ENCODE peak calls at places on chromosomes 3 and 15, in seven cellular contexts. Y, N, H, U, E, F and J are unnamed samples.

GRCh38 chr15:39890640-39891039 is 29.4 kb downstream of the GPR176 start:
- DNase-seq in Y (no peak), N (no peak), H (no peak), U (no peak), E (no peak), F (no peak), J (no peak)

GRCh38 chr3:45976191-45977091 is 19.2 kb downstream of the FYCO1 start:
- DNase-seq in Y (peak; percentile 69), N (no peak), H (peak; percentile 49), U (peak; percentile 38), E (no peak), F (no peak), J (no peak)

GRCh38 chr15:69219690-69220089 is 59.3 kb downstream of the GLCE start:
- DNase-seq in Y (no peak), N (no peak), H (no peak), U (no peak), E (no peak), F (no peak), J (no peak)

GRCh38 chr3:13018561-13019242 is 54.5 kb downstream of the IQSEC1 start:
- DNase-seq in Y (no peak), N (peak; percentile 42), H (no peak), U (no peak), E (no peak), F (no peak), J (no peak)

GRCh38 chr3:108183178-108183577 is 39.0 kb downstream of the IFT57 start:
- DNase-seq in Y (no peak), N (no peak), H (no peak), U (no peak), E (no peak), F (no peak), J (no peak)

GRCh38 chr3:45509038-45509767 is 85.3 kb upstream of the LIMD1 start:
- DNase-seq in Y (no peak), N (no peak), H (no peak), U (no peak), E (peak; percentile 79), F (no peak), J (no peak)

GRCh38 chr3:13420051-13420816 is at the start of gene NUP210:
- DNase-seq in Y (no peak), N (peak; percentile 70), H (no peak), U (no peak), E (peak; percentile 63), F (peak; percentile 90), J (no peak)

GRCh38 chr3:127412578-127413317 is 124.9 kb upstream of the PRR20G start:
- DNase-seq in Y (no peak), N (peak; percentile 44), H (no peak), U (no peak), E (no peak), F (no peak), J (no peak)

GRCh38 chr3:49787182-49787464 is 781 bp upstream of the IP6K1 start:
- DNase-seq in Y (no peak), N (no peak), H (no peak), U (no peak), E (no peak), F (no peak), J (no peak)

GRCh38 chr3:122271246-122271898 is 53.7 kb upstream of the CSTA start:
- DNase-seq in Y (peak; percentile 58), N (no peak), H (peak; percentile 67), U (peak; percentile 54), E (no peak), F (no peak), J (no peak)

GRCh38 chr3:8563146-8563545 is 61.5 kb downstream of the LMCD1 start:
- DNase-seq in Y (no peak), N (no peak), H (no peak), U (no peak), E (no peak), F (no peak), J (no peak)

GRCh38 chr15:55526559-55527036 is 18.6 kb upstream of the DNAAF4 start:
- DNase-seq in Y (no peak), N (no peak), H (peak; percentile 2), U (peak; percentile 17), E (peak; percentile 53), F (no peak), J (no peak)

GRCh38 chr15:48279608-48280007 is 51.6 kb upstream of the DUT start:
- DNase-seq in Y (no peak), N (no peak), H (no peak), U (no peak), E (no peak), F (no peak), J (no peak)

GRCh38 chr3:30342319-30343060 is 263.9 kb upstream of the TGFBR2 start:
- DNase-seq in Y (no peak), N (no peak), H (no peak), U (no peak), E (peak; percentile 99), F (no peak), J (no peak)

GRCh38 chr3:185572183-185572582 is 13.9 kb upstream of the SENP2 start:
- DNase-seq in Y (no peak), N (no peak), H (no peak), U (no peak), E (no peak), F (no peak), J (no peak)

GRCh38 chr3:197372076-197372661 is 73.8 kb upstream of the DLG1 start:
- DNase-seq in Y (no peak), N (no peak), H (no peak), U (no peak), E (peak; percentile 98), F (no peak), J (no peak)

GRCh38 chr15:48361690-48362089 is 30.5 kb downstream of the DUT start:
- DNase-seq in Y (no peak), N (no peak), H (no peak), U (no peak), E (no peak), F (no peak), J (no peak)

GRCh38 chr3:12938258-12938711 is 96.9 kb upstream of the RPL32 start:
- DNase-seq in Y (no peak), N (no peak), H (no peak), U (no peak), E (no peak), F (no peak), J (no peak)

GRCh38 chr3:108159128-108159527 is 63.1 kb downstream of the IFT57 start:
- DNase-seq in Y (no peak), N (no peak), H (no peak), U (no peak), E (no peak), F (no peak), J (no peak)

GRCh38 chr15:39461536-39462140 is 119.2 kb upstream of the THBS1 start:
- DNase-seq in Y (no peak), N (no peak), H (no peak), U (no peak), E (no peak), F (no peak), J (no peak)

GRCh38 chr3:123561188-123561587 is 23.7 kb downstream of the HACD2 start:
- DNase-seq in Y (no peak), N (no peak), H (no peak), U (no peak), E (no peak), F (no peak), J (no peak)

GRCh38 chr15:52331490-52332240 is 36.1 kb upstream of the MYO5C start:
- DNase-seq in Y (peak; percentile 61), N (no peak), H (peak; percentile 70), U (peak; percentile 71), E (peak; percentile 92), F (no peak), J (peak; percentile 35)

GRCh38 chr3:99332726-99333125 is 305.7 kb upstream of the COL8A1 start:
- DNase-seq in Y (no peak), N (no peak), H (no peak), U (no peak), E (peak; percentile 37), F (no peak), J (no peak)

GRCh38 chr15:62390793-62391543 is 225.9 kb upstream of the C2CD4B start:
- DNase-seq in Y (no peak), N (peak; percentile 56), H (peak; percentile 15), U (peak; percentile 26), E (peak; percentile 14), F (peak; percentile 84), J (no peak)

GRCh38 chr3:37072892-37073291 is 79.6 kb downstream of the MLH1 start:
- DNase-seq in Y (no peak), N (no peak), H (no peak), U (no peak), E (peak; percentile 92), F (no peak), J (no peak)

GRCh38 chr3:112979244-112979832 is 4.4 kb upstream of the CD200R1 start:
- DNase-seq in Y (peak; percentile 47), N (no peak), H (peak; percentile 67), U (peak; percentile 64), E (peak; percentile 62), F (no peak), J (no peak)

GRCh38 chr3:55746808-55747413 is 259.8 kb upstream of the WNT5A start:
- DNase-seq in Y (no peak), N (no peak), H (no peak), U (no peak), E (peak; percentile 48), F (no peak), J (no peak)

DNA sequence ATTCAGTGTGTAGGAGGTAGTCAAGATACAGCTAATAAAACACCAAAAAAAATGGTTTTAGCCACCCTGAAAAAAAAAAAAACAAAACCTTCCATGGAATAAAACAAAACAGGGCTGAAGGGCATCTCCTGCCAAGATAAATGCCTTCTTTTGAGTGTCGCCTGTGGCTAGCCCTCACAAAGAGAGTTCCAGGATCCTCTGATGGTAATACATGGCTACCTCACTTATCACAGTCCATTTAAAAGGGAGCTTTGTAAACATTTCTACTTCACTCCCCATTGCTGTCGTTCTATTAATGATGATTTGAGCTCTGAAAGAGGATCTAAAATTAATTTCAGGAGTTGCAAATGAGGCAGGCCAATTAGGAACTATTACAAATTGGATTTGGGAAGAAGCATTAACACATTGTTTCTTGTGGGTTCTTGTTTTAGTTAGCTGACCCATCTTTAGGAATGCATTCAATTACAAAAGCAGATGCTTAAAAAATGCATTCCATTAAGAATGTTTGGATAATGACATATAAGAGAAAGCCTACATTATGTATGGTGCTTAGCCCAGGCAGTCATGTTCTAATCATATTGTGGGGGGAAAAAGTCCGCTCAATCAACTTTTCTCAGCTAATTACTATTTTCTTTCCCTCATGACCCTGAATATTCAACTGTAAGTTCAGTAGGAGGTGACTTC is 255.1 kb upstream of the WNT5A start:
- DNase-seq in Y (no peak), N (no peak), H (no peak), U (no peak), E (no peak), F (no peak), J (no peak)
- H3K4me1 ChIP-seq in Y (no peaks in the 10 kb centered on the region), N (no peaks in the 10 kb centered on the region), H (no peaks in the 10 kb centered on the region), U (no peaks in the 10 kb centered on the region), E (no peaks in the 10 kb centered on the region), F (no peaks in the 10 kb centered on the region), J (no peaks in the 10 kb centered on the region)

GRCh38 chr15:70698412-70698811 is 64.9 kb downstream of the UACA start:
- DNase-seq in Y (no peak), N (no peak), H (no peak), U (no peak), E (no peak), F (no peak), J (no peak)
- H3K4me1 ChIP-seq in Y (no peaks in the 10 kb centered on the region), N (peaks cover 15% of the 10 kb centered on the region), H (no peaks in the 10 kb centered on the region), U (no peaks in the 10 kb centered on the region), E (peaks cover 47% of the 10 kb centered on the region), F (peaks cover 8% of the 10 kb centered on the region), J (no peaks in the 10 kb centered on the region)

GRCh38 chr3:63972987-63973386 is 50.3 kb downstream of the PSMD6 start:
- DNase-seq in Y (no peak), N (no peak), H (no peak), U (no peak), E (no peak), F (no peak), J (no peak)
- H3K4me1 ChIP-seq in Y (peaks cover 86% of the 10 kb centered on the region), N (peaks cover 100% of the 10 kb centered on the region), H (peaks cover 79% of the 10 kb centered on the region), U (peaks cover 99% of the 10 kb centered on the region), E (peaks cover 19% of the 10 kb centered on the region), F (peaks cover 42% of the 10 kb centered on the region), J (peaks cover 66% of the 10 kb centered on the region)

GRCh38 chr3:15327941-15328340 is 4.4 kb downstream of the SH3BP5 start:
- DNase-seq in Y (no peak), N (no peak), H (no peak), U (no peak), E (peak; percentile 94), F (no peak), J (peak; percentile 23)
- H3K4me1 ChIP-seq in Y (peaks cover 83% of the 10 kb centered on the region), N (peaks cover 86% of the 10 kb centered on the region), H (peaks cover 50% of the 10 kb centered on the region), U (peaks cover 63% of the 10 kb centered on the region), E (peaks cover 63% of the 10 kb centered on the region), F (peaks cover 24% of the 10 kb centered on the region), J (peaks cover 46% of the 10 kb centered on the region)